ENCODE peak calls at places on chromosomes 5 and 9, in ten cellular contexts. H is type B pancreatic cell, T is GM20000, L is GM12865, X is progenitor cell of endocrine pancreas, N is cardiac fibroblast, D is GM23338, Q is GM10248, G is nephron progenitor cell, O is RWPE1. Y is an unnamed sample.

GRCh38 chr9:11749396-11749795 is 943.8 kb upstream of the TYRP1 start:
- DNase-seq in G (no peak), L (no peak), X (no peak), T (no peak), D (no peak), N (no peak), O (no peak), Q (no peak), H (no peak), Y (no peak)

GRCh38 chr9:78971505-78971904 is 600.3 kb upstream of the TLE4 start:
- DNase-seq in Q (no peak), N (no peak), O (no peak), D (peak), G (no peak), H (no peak), X (no peak), T (no peak), L (no peak), Y (no peak)

GRCh38 chr5:119400248-119400647 is 44.4 kb downstream of the TNFAIP8 start:
- DNase-seq in T (no peak), G (peak), D (no peak), N (no peak), Q (no peak), X (no peak), H (no peak), O (peak), L (no peak), Y (no peak)

GRCh38 chr9:135343136-135343535 is 136.4 kb upstream of the PPP1R26 start:
- DNase-seq in N (no peak), H (no peak), T (no peak), D (no peak), Q (no peak), X (no peak), G (no peak), O (no peak), L (no peak), Y (no peak)

GRCh38 chr5:62093981-62094380 is 212.0 kb upstream of the KIF2A start:
- DNase-seq in D (peak), H (no peak), N (no peak), O (peak), T (no peak), Q (no peak), G (peak), X (no peak), L (peak), Y (no peak)

GRCh38 chr9:31323726-31324444 is 1060.6 kb upstream of the ACO1 start:
- DNase-seq in X (no peak), Q (no peak), H (no peak), G (no peak), N (no peak), T (no peak), D (no peak), L (no peak), O (no peak), Y (no peak)

GRCh38 chr5:10719965-10720364 is 41.1 kb downstream of the DAP start:
- DNase-seq in D (no peak), X (no peak), G (no peak), Q (no peak), L (no peak), T (no peak), H (no peak), O (peak), N (no peak), Y (no peak)

GRCh38 chr5:138468966-138469539 is 3.8 kb downstream of the EGR1 start:
- DNase-seq in H (no peak), O (no peak), G (no peak), X (no peak), D (no peak), L (no peak), Q (no peak), N (no peak), T (no peak), Y (no peak)

GRCh38 chr9:136306691-136307208 is 2.9 kb upstream of the CCDC187 start:
- DNase-seq in G (no peak), N (no peak), H (no peak), L (no peak), D (peak), O (peak), X (no peak), T (no peak), Q (no peak), Y (no peak)

GRCh38 chr9:120366646-120367019 is 213.3 kb downstream of the CDK5RAP2 start:
- DNase-seq in L (no peak), G (no peak), T (no peak), Q (no peak), O (peak), D (peak), H (no peak), N (peak), X (no peak), Y (no peak)

GRCh38 chr5:107486489-107486888 is 184.2 kb downstream of the EFNA5 start:
- DNase-seq in O (peak), T (peak), X (no peak), L (peak), Q (peak), H (no peak), G (no peak), N (peak), D (no peak), Y (no peak)

GRCh38 chr9:76701441-76702031 is 62.7 kb upstream of the PCA3 start:
- DNase-seq in L (no peak), H (no peak), G (no peak), X (no peak), O (no peak), Q (no peak), T (no peak), N (peak), D (no peak), Y (no peak)

GRCh38 chr5:152642406-152642805 is 237.3 kb upstream of the NMUR2 start:
- DNase-seq in Q (no peak), L (no peak), H (no peak), N (no peak), G (no peak), T (no peak), X (no peak), D (no peak), O (no peak), Y (no peak)

GRCh38 chr9:122991370-122991830 is 42.1 kb upstream of the GPR21 start:
- DNase-seq in N (peak), H (no peak), X (no peak), Q (peak), D (peak), O (peak), L (peak), G (no peak), T (peak), Y (no peak)

GRCh38 chr9:29773676-29774075 is 2200.4 kb upstream of the C9orf72 start:
- DNase-seq in D (no peak), X (no peak), T (no peak), G (no peak), O (no peak), H (no peak), N (no peak), Q (no peak), L (no peak), Y (no peak)

GRCh38 chr5:20469390-20469789 is 481.4 kb upstream of the CDH18 start:
- DNase-seq in D (no peak), Q (no peak), X (no peak), H (no peak), G (no peak), O (no peak), L (no peak), N (no peak), T (no peak), Y (no peak)

GRCh38 chr5:172411423-172412111 is 42.8 kb downstream of the SH3PXD2B start:
- DNase-seq in D (no peak), X (no peak), G (no peak), Q (no peak), N (peak), O (no peak), H (no peak), L (no peak), T (no peak), Y (no peak)

GRCh38 chr5:58871648-58872242 is 288.9 kb downstream of the RAB3C start:
- DNase-seq in H (no peak), Q (no peak), N (peak), G (peak), O (peak), D (peak), L (peak), X (no peak), T (no peak), Y (no peak)

GRCh38 chr9:95023217-95024003 is 294.1 kb downstream of the FANCC start:
- DNase-seq in X (peak), G (no peak), O (peak), H (no peak), Q (no peak), N (peak), T (no peak), D (no peak), L (no peak), Y (no peak)

DNA sequence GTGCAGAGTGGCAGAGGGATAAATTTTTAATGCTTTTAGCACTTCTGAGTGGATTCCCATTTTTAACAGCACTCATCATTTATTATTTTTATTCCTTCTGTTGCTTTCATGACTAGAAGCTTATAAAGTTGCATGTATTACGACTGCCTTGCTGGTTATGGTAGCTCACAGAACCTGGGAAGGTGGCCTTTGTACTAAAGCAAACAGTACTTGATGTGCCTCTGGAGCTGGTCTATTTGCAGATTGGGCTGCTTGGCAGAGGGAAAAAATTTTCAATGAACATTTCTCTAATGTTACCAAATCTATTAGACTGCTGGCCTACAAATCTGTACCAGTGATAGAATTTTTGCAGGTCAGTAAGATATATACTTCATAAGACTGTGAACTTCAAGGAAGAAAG is 274.5 kb upstream of the C9orf72 start:
- DNase-seq in G (no peak), D (no peak), Q (no peak), N (no peak), H (no peak), O (no peak), T (no peak), X (no peak), L (no peak), Y (no peak)
- TF ChIP-seq CTCF in G (no peak), D (no peak), Q (no peak), N (no peak), H (no peak), O (no peak), T (no peak), X (no peak), L (no peak), Y (no peak)

GRCh38 chr5:110054240-110054639 is 364.5 kb downstream of the MAN2A1 start:
- DNase-seq in T (peak), N (peak), H (no peak), L (peak), D (peak), O (peak), Q (no peak), X (no peak), G (no peak), Y (no peak)
- TF ChIP-seq CTCF in T (no peak), N (peak), H (no peak), L (peak), D (peak), O (peak), Q (no peak), X (no peak), G (no peak), Y (no peak)

GRCh38 chr5:89735108-89735507 is 674.4 kb downstream of the CETN3 start:
- DNase-seq in D (no peak), N (peak), T (no peak), G (no peak), L (no peak), X (no peak), H (no peak), O (no peak), Q (no peak), Y (no peak)

GRCh38 chr5:89733772-89734171 is 675.8 kb downstream of the CETN3 start:
- DNase-seq in G (no peak), X (no peak), H (no peak), O (no peak), Q (no peak), L (peak), D (peak), N (no peak), T (no peak), Y (no peak)

GRCh38 chr5:89728750-89729149 is 680.8 kb downstream of the CETN3 start:
- DNase-seq in H (no peak), D (no peak), G (no peak), N (peak), T (no peak), Q (no peak), O (no peak), X (no peak), L (no peak), Y (no peak)

GRCh38 chr5:89728134-89728533 is 681.4 kb downstream of the CETN3 start:
- DNase-seq in L (no peak), G (no peak), N (no peak), H (no peak), O (no peak), Q (no peak), D (no peak), X (no peak), T (no peak), Y (no peak)

DNA sequence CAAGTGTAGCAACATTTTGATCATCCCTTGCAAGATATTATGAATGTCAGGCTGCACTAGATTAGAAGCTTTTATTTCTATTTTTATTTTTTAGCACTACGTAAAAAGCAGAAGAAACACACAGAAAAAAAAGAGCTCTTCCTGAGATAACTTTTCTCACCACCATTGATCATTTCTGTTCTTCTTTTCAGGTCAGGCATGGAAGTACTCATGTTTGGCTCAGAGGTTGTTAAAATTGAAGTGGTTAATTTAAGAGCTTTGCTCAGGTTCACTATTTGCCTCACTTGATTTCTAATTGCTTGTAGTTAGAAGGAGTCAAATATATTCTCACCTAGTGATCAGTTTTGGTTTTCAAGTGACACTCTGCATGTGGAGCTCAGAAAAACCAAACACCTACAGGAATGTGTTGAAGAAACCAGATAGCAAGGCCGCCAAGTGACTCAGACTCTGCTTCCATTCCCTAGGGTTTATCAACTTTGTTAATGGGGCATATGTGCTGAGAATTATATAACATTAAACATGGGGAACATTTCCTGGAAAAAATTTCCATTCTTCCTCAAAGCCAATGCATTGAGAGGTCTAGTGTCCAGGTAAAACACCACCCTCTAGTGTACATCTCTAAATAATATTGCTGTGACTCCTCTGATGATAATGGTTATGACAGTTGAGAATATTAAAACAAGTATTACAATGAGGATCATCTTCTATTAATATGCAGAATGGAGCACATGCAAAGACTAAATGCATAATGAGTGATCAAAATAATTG is 679.7 kb downstream of the CETN3 start:
- DNase-seq in O (peak), T (no peak), N (peak), Q (no peak), D (no peak), X (no peak), L (peak), G (no peak), H (no peak), Y (no peak)
- TF ChIP-seq CTCF in O (no peak), T (no peak), N (no peak), Q (no peak), D (peak), X (peak), L (no peak), G (no peak), H (peak), Y (peak)

GRCh38 chr9:108040783-108041182 is 551.2 kb upstream of the KLF4 start:
- DNase-seq in D (no peak), X (no peak), L (no peak), O (peak), G (no peak), N (no peak), Q (no peak), T (no peak), H (no peak), Y (no peak)
- TF ChIP-seq CTCF in D (no peak), X (no peak), L (no peak), O (no peak), G (no peak), N (no peak), Q (no peak), T (no peak), H (no peak), Y (no peak)

GRCh38 chr5:38603691-38604090 is 47.2 kb upstream of the LIFR start:
- DNase-seq in X (no peak), O (no peak), T (no peak), N (no peak), Q (no peak), H (no peak), L (no peak), D (no peak), G (no peak), Y (no peak)

GRCh38 chr5:38607396-38607795 is 51.0 kb upstream of the LIFR start:
- DNase-seq in O (no peak), T (no peak), H (no peak), Q (no peak), G (no peak), N (peak), D (no peak), L (no peak), X (no peak), Y (no peak)

GRCh38 chr5:38607930-38608545 is 51.6 kb upstream of the LIFR start:
- DNase-seq in O (no peak), Q (no peak), H (no peak), D (no peak), N (peak), L (no peak), X (no peak), G (no peak), T (no peak), Y (no peak)

GRCh38 chr5:38602641-38603040 is 46.2 kb upstream of the LIFR start:
- DNase-seq in X (no peak), N (no peak), H (no peak), D (peak), O (no peak), L (no peak), G (no peak), T (no peak), Q (no peak), Y (no peak)

GRCh38 chr5:38605610-38606009 is 49.2 kb upstream of the LIFR start:
- DNase-seq in L (no peak), G (no peak), H (no peak), O (no peak), N (no peak), X (no peak), D (no peak), Q (no peak), T (no peak), Y (no peak)
- TF ChIP-seq CTCF in L (no peak), G (no peak), H (no peak), O (no peak), N (no peak), X (no peak), D (no peak), Q (no peak), T (no peak), Y (no peak)

DNA sequence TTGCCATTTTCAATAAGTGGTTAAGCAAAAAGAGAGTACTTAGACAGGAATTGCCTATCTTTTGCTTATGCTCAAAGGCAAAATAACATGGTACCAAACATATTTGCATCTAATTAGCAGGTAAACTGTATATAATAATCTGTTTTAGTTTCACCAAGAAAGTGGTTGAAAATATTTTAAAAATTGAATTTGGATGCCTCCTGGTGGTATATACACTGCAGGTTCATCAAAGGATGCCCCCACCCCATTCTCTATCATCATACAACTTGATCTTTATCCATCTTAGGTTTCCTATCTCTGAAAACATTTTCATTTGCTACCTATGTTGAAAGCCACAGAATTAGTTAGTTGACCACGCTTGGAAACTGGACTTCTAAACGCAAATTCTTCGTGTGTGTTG is 47.0 kb upstream of the MROH2B start:
- DNase-seq in H (no peak), G (no peak), N (no peak), O (no peak), D (peak), X (no peak), Q (no peak), T (no peak), L (no peak), Y (no peak)
- TF ChIP-seq CTCF in H (peak), G (no peak), N (no peak), O (no peak), D (peak), X (no peak), Q (no peak), T (no peak), L (no peak), Y (peak)

GRCh38 chr5:171120986-171121622 is 187.9 kb upstream of the TLX3 start:
- DNase-seq in G (no peak), Q (no peak), X (no peak), L (no peak), N (no peak), O (no peak), T (no peak), D (no peak), H (no peak), Y (no peak)

GRCh38 chr5:171122372-171122771 is 186.7 kb upstream of the TLX3 start:
- DNase-seq in T (no peak), G (no peak), D (no peak), L (no peak), H (no peak), N (peak), X (no peak), O (no peak), Q (no peak), Y (no peak)

GRCh38 chr5:171121638-171122037 is 187.4 kb upstream of the TLX3 start:
- DNase-seq in L (no peak), Q (no peak), O (no peak), N (no peak), T (no peak), G (no peak), D (no peak), X (no peak), H (no peak), Y (no peak)

GRCh38 chr5:171115519-171115918 is 193.5 kb upstream of the TLX3 start:
- DNase-seq in X (no peak), G (no peak), H (no peak), L (no peak), Q (no peak), T (no peak), N (no peak), D (no peak), O (no peak), Y (no peak)

GRCh38 chr5:171116711-171117110 is 192.3 kb upstream of the TLX3 start:
- DNase-seq in G (no peak), H (no peak), N (no peak), D (no peak), O (no peak), Q (no peak), L (no peak), T (no peak), X (no peak), Y (no peak)
- TF ChIP-seq CTCF in G (no peak), H (no peak), N (no peak), D (no peak), O (no peak), Q (no peak), L (no peak), T (no peak), X (no peak), Y (no peak)

DNA sequence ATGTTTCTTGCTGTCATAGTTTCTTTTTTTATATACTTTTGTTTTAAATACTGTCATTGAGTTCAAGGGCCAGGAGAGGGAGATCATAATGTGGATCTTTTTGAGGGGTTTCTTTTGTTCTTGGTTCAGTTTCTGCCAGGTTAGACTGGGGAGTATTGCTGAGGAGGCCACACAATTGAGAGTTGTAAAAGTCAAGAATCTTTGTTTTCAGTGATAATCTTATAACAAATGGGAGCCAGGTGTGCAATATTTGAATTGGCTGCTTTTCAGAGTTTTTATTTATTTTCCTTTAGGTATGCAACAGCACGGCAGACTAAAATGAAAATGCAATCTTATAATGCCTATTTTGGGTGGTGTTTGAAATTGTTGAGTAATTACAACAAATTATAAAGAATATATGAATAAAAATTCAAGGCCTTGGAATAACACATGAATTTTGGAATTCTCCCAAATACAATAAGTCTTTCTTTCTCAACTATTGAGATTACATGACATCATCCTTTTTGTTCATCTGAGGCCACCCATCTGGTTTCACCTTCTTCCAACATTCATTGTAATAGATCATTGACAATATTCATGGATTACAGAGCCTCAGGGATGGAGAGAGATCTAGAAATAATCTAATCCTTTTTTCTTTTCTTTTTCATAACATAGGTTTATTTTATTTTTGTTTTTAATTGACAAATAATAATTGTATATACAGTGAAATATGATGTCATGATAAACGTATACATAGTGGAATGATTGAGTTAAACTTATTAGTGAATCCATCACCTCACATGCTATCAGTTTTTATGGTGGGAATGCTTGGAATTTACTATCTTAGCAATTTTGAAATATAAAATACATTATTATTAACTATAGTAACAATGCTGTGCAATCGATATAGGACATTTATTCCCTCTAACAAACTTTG is 1061.0 kb downstream of the NR2F1-AS1 start:
- DNase-seq in L (no peak), O (no peak), H (no peak), Q (no peak), N (no peak), G (no peak), X (no peak), D (no peak), T (no peak), Y (no peak)
- TF ChIP-seq CTCF in L (no peak), O (no peak), H (no peak), Q (no peak), N (peak), G (no peak), X (no peak), D (no peak), T (no peak), Y (no peak)

Y was measured in D721Med.